ENCODE peak calls at places on chromosomes 1 and 21, in four cellular contexts. Y, Z, K and N are unnamed samples.

GRCh38 chr1:24707659-24708058 is 37.6 kb upstream of the CLIC4 start:
- DNase-seq in Y (no peak), Z (no peak), K (no peak), N (no peak)

GRCh38 chr21:39022901-39023693 is 160.2 kb downstream of the PSMG1 start:
- DNase-seq in Y (no peak), Z (peak), K (peak), N (peak)

GRCh38 chr1:173857363-173857917 is 10.3 kb downstream of the GAS5 start:
- DNase-seq in Y (no peak), Z (no peak), K (no peak), N (no peak)

GRCh38 chr1:161088587-161089110 is 709 bp downstream of the NECTIN4 start:
- DNase-seq in Y (no peak), Z (no peak), K (no peak), N (no peak)

GRCh38 chr1:53068314-53069084 is 6.5 kb downstream of the PODN start:
- DNase-seq in Y (no peak), Z (peak), K (no peak), N (no peak)

GRCh38 chr1:9421533-9421873 is 117.8 kb upstream of the SLC25A33 start:
- DNase-seq in Y (no peak), Z (no peak), K (no peak), N (no peak)

GRCh38 chr21:38380391-38381137 is 117.7 kb downstream of the ERG start:
- DNase-seq in Y (no peak), Z (no peak), K (no peak), N (no peak)

GRCh38 chr1:23718482-23718881 is 24.8 kb upstream of the ELOA start:
- DNase-seq in Y (no peak), Z (no peak), K (no peak), N (no peak)

GRCh38 chr1:91546876-91547275 is 46.2 kb downstream of the CDC7 start:
- DNase-seq in Y (no peak), Z (no peak), K (no peak), N (no peak)

GRCh38 chr1:153598309-153599172 is 14.4 kb downstream of the S100A16 start:
- DNase-seq in Y (no peak), Z (no peak), K (no peak), N (no peak)

GRCh38 chr21:17527240-17527639 is 14.4 kb downstream of the CXADR start:
- DNase-seq in Y (no peak), Z (no peak), K (no peak), N (no peak)

GRCh38 chr21:45865106-45865835 is 116.3 kb upstream of the COL6A1 start:
- DNase-seq in Y (no peak), Z (no peak), K (no peak), N (no peak)

GRCh38 chr1:244303610-244303969 is 148.1 kb downstream of the ADSS2 start:
- DNase-seq in Y (no peak), Z (no peak), K (no peak), N (no peak)

GRCh38 chr21:46149205-46149901 is 6.0 kb downstream of the FTCD start:
- DNase-seq in Y (no peak), Z (no peak), K (no peak), N (no peak)

GRCh38 chr1:159180516-159180915 is 9.1 kb downstream of the CADM3 start:
- DNase-seq in Y (no peak), Z (no peak), K (no peak), N (no peak)

GRCh38 chr1:114597949-114598348 is 16.5 kb upstream of the BCAS2 start:
- DNase-seq in Y (no peak), Z (no peak), K (no peak), N (no peak)

GRCh38 chr1:93839307-93839706 is 39.7 kb downstream of the DNTTIP2 start:
- DNase-seq in Y (no peak), Z (no peak), K (no peak), N (no peak)

GRCh38 chr21:17051054-17051453 is 461.8 kb upstream of the CXADR start:
- DNase-seq in Y (no peak), Z (no peak), K (no peak), N (no peak)